ENCODE peak calls at places on chromosomes 11 and 22, in four cellular contexts. L, Q, B and N are unnamed samples.

GRCh38 chr11:79353706-79354105 is 87.1 kb downstream of the TENM4 start:
- DNase-seq in L (no peak), Q (peak; percentile 7), B (no peak), N (no peak)

GRCh38 chr11:16893456-16894076 is 120.6 kb downstream of the PLEKHA7 start:
- DNase-seq in Q (no peak), L (no peak), B (no peak), N (no peak)

GRCh38 chr11:35725880-35726279 is 63.3 kb downstream of the TRIM44 start:
- DNase-seq in B (peak; percentile 58), L (no peak), Q (peak; percentile 88), N (peak; percentile 66)

GRCh38 chr11:71188886-71189767 is 63.2 kb downstream of the SHANK2 start:
- DNase-seq in B (no peak), Q (no peak), L (no peak), N (no peak)

GRCh38 chr11:96061094-96061493 is 137.2 kb upstream of the MTMR2 start:
- DNase-seq in B (no peak), L (no peak), Q (no peak), N (no peak)

GRCh38 chr11:126140932-126141291 is 70.5 kb downstream of the RPUSD4 start:
- DNase-seq in B (peak; percentile 67), Q (peak; percentile 70), L (peak; percentile 71), N (peak; percentile 57)

GRCh38 chr11:125214466-125215204 is 50.1 kb downstream of the PKNOX2 start:
- DNase-seq in Q (no peak), B (no peak), L (no peak), N (peak; percentile 65)

GRCh38 chr11:64323373-64323772 is 5.5 kb downstream of the PRDX5 start:
- DNase-seq in B (no peak), L (no peak), Q (no peak), N (no peak)

GRCh38 chr11:108733479-108734116 is 68.7 kb downstream of the DDX10 start:
- DNase-seq in Q (peak; percentile 62), B (peak; percentile 50), L (no peak), N (peak; percentile 58)

GRCh38 chr22:24107668-24108067 is 73.6 kb upstream of the SUSD2 start:
- DNase-seq in B (peak; percentile 36), Q (peak; percentile 90), L (no peak), N (peak; percentile 89)

DNA sequence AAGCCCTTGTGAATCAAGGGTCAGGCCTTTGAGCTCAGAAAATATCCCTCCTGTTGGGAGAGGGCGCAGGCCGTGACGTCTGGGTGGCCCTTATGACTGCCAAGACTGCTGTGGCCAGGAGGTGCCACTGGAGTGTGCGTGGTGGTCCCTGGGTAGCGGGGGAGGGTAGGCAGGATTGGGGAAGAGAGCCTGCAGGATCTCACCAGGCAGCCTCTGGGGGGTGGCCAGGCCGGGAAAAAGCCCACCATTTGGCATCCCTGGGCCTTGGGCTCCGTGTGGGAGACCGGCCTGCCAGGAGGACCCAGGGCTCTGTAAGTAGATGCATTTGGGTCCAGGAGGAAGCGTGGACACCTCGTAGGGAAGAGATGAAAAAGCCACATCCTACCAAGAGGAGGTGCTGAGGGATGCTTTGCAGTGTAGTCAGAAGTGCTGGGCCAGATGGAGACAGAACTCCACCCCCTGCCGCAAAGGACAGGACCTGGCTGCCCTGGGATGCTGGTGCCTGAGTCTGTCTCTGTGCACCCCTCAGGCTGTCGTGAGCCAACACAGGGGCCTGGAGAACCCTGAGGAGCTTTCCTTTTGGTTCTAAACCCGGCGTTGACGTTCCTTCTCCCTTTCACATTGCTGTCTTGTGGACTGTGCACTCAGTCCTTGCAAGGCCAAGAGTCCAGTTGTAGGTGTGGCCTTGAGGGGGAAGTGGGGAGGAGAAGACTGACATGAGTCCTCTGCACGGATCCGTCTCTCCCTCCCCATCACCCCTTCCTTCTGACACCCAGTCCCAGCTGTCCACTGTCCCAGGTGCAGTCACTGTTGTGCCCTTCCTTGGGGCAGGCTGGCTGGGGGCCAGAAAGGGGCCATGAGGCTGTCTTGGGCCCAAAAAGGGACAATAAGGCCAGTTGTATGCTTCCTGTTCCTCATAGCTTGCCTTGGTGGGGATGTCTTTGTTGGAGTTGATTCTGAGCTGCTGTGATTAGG is 12.7 kb upstream of the MIEF1 start:
- DNase-seq in Q (no peak), L (no peak), B (no peak), N (no peak)
- TF ChIP-seq CTCF in Q (no peak), L (no peak), B (no peak), N (no peak)

GRCh38 chr11:130692220-130692619 is 224.1 kb downstream of the SNX19 start:
- DNase-seq in L (no peak), Q (no peak), B (no peak), N (no peak)

GRCh38 chr11:130689222-130689908 is 226.9 kb downstream of the SNX19 start:
- DNase-seq in L (no peak), Q (no peak), B (no peak), N (peak; percentile 50)

GRCh38 chr11:130698174-130698573 is 218.1 kb downstream of the SNX19 start:
- DNase-seq in L (no peak), Q (no peak), B (no peak), N (no peak)

GRCh38 chr11:130691581-130691980 is 224.7 kb downstream of the SNX19 start:
- DNase-seq in Q (no peak), B (no peak), L (no peak), N (no peak)

DNA sequence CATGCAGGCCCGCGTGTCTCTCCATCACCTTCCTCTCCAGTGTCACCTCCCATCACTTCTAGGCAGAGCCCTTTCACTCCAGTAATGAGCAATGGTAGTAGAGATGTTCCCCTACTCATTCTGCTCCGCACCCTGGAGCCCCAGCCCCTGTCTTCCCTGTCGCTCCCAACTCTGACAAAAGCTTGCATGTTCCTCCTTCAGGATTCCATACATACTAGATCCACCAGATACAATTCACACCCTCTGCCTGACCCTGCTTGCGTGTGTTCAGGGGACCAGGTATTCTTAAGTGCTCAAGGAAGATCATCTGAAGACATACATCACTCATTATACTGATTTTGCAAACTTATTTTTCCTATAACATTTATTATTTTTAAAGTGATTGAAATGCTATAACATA is 222.7 kb downstream of the SNX19 start:
- DNase-seq in B (no peak), L (no peak), Q (no peak), N (no peak)
- H3K4me3 ChIP-seq in B (no peak overlapping the region), L (no peak overlapping the region), Q (no peak overlapping the region), N (no peak overlapping the region)

GRCh38 chr11:9078113-9079041 is 13.0 kb downstream of the SCUBE2 start:
- DNase-seq in Q (peak; percentile 34), L (no peak), B (no peak), N (no peak)
- TF ChIP-seq CTCF in Q (no peak), L (no peak), B (no peak), N (no peak)

DNA sequence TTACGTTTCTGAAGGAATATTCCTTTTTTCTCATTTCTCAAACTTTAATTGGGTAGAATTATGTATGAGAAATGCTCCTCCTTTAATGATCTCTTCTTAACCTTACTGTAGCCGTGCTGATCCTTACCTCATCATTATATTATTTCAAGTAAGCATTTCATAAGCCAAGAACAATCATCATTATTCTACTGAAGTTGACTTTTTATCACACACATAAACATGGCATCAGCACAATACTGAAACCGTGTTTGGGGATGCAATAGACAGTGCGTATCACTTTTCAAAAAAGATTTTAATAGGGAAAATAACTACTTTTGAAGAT is 162.8 kb downstream of the ARHGAP42 start:
- DNase-seq in Q (no peak), B (no peak), L (no peak), N (peak; percentile 19)
- H3K4me3 ChIP-seq in Q (no peak overlapping the region), B (no peak overlapping the region), L (no peak overlapping the region), N (no peak overlapping the region)

GRCh38 chr11:134752964-134753804 is 341.1 kb upstream of the B3GAT1 start:
- DNase-seq in B (no peak), Q (no peak), L (no peak), N (no peak)
- TF ChIP-seq CTCF in B (no peak), Q (no peak), L (no peak), N (no peak)

DNA sequence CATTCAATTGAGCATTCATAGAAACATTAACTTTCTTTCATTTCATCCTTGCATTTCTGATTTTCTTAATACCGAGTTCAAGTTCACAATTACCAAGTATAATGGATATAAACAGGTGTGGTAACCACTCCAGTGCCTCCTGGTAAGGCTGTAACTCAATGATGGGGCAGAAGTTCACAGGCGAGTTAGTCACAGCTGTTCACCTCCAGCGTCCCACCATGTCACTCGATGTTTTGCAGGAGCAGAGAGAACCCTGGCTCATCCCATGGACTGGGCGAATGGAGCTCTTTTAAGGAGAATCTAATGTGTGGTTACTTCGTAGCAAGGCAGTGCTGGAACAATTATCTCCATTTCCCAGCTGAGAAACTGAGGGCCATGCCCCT is 94.4 kb upstream of the ALX4 start:
- DNase-seq in Q (no peak), B (no peak), L (no peak), N (no peak)
- H3K4me3 ChIP-seq in Q (no peak overlapping the region), B (no peak overlapping the region), L (no peak overlapping the region), N (no peak overlapping the region)

GRCh38 chr11:61959026-61959608 is 8.3 kb downstream of the FTH1 start:
- DNase-seq in Q (no peak), L (no peak), B (no peak), N (no peak)
- TF ChIP-seq CTCF in Q (no peak), L (no peak), B (no peak), N (no peak)